ENCODE peak calls at places on chromosome 7, in four cellular contexts. R, J, D and P are unnamed samples.
A peak's percentile ranks its signal among the peaks of the same experiment; 100 is the strongest.

GRCh38 chr7:20249924-20250323 is 32.7 kb upstream of the MACC1 start:
- DNase-seq in R (no peak), J (no peak), D (no peak), P (no peak)

GRCh38 chr7:101743241-101743994 is 74.0 kb upstream of the CUX1 start:
- DNase-seq in R (peak; percentile 58), J (peak; percentile 75), D (peak; percentile 67), P (peak; percentile 44)

GRCh38 chr7:50209461-50210161 is 94.9 kb upstream of the IKZF1 start:
- DNase-seq in R (no peak), J (no peak), D (no peak), P (no peak)

GRCh38 chr7:130363156-130363847 is 17.0 kb upstream of the CPA1 start:
- DNase-seq in R (no peak), J (peak; percentile 45), D (no peak), P (peak; percentile 45)

GRCh38 chr7:76372984-76373833 is 14.4 kb upstream of the YWHAG start:
- DNase-seq in R (no peak), J (peak; percentile 81), D (no peak), P (no peak)

GRCh38 chr7:131145770-131146169 is 181.9 kb upstream of the MKLN1 start:
- DNase-seq in R (no peak), J (no peak), D (no peak), P (no peak)

GRCh38 chr7:36630112-36630650 is 94.1 kb downstream of the AOAH start:
- DNase-seq in R (no peak), J (no peak), D (no peak), P (no peak)

GRCh38 chr7:150852371-150852905 is at the start of gene AOC1:
- DNase-seq in R (peak; percentile 41), J (no peak), D (peak; percentile 96), P (no peak)

GRCh38 chr7:95608344-95609173 is 12.2 kb upstream of the PDK4 start:
- DNase-seq in R (peak; percentile 88), J (peak; percentile 81), D (peak; percentile 96), P (peak; percentile 88)

GRCh38 chr7:16889851-16890443 is 8.2 kb upstream of the AGR3 start:
- DNase-seq in R (no peak), J (no peak), D (no peak), P (no peak)

GRCh38 chr7:136069840-136070529 is 92.8 kb upstream of the MTPN start:
- DNase-seq in R (no peak), J (no peak), D (no peak), P (no peak)
- H3K36me3 ChIP-seq in R (no peaks in the 10 kb centered on the region), J (no peaks in the 10 kb centered on the region), D (no peaks in the 10 kb centered on the region), P (no peaks in the 10 kb centered on the region)

GRCh38 chr7:158815471-158816128 is 13.7 kb downstream of the ESYT2 start:
- DNase-seq in R (no peak), J (no peak), D (no peak), P (no peak)
- H3K4me3 ChIP-seq in R (no peak overlapping the region), J (no peak overlapping the region), D (no peak overlapping the region), P (no peak overlapping the region)

GRCh38 chr7:44882899-44883298 is 2.4 kb downstream of the PURB start:
- DNase-seq in R (no peak), J (no peak), D (no peak), P (no peak)
- H3K36me3 ChIP-seq in R (no peaks in the 10 kb centered on the region), J (no peaks in the 10 kb centered on the region), D (no peaks in the 10 kb centered on the region), P (no peaks in the 10 kb centered on the region)

GRCh38 chr7:74579800-74580685 is 77.5 kb upstream of the GTF2I start:
- DNase-seq in R (peak; percentile 63), J (peak; percentile 40), D (peak; percentile 89), P (no peak)
- H3K4me3 ChIP-seq in R (no peak overlapping the region), J (no peak overlapping the region), D (no peak overlapping the region), P (no peak overlapping the region)

GRCh38 chr7:83970081-83970480 is 224.5 kb downstream of the SEMA3A start:
- DNase-seq in R (no peak), J (no peak), D (no peak), P (no peak)

DNA sequence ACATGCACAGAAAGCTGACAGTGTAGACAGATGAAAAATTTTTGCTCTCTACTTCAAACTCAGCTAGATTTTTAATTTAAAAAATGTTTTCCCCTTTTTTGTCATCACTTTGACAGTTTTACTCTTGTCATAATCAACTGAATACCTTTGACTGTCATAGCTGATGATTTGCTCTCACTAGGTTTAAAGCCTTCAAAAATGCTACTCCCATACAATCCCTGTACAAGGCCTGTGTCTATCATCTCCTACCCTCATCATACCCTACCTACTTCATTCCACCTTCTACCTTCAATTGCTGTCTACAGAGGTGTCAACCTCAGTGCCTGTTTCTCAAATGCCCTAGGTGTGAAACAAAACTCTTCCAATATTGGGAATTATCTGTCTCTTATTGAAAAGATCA is 230.3 kb downstream of the SEMA3A start:
- DNase-seq in R (no peak), J (no peak), D (no peak), P (no peak)
- H3K36me3 ChIP-seq in R (no peaks in the 10 kb centered on the region), J (peaks cover 2% of the 10 kb centered on the region), D (no peaks in the 10 kb centered on the region), P (no peaks in the 10 kb centered on the region)